ENCODE peak calls at places on chromosomes 11 and 22, in seven cellular contexts. B is GM12878, O is K562, V is HCT116, R is H1, N is NT2/D1, J is HepG2. U is an unnamed sample.

GRCh38 chr11:60942970-60943565 is 8.9 kb downstream of the SLC15A3 start:
- DNase-seq in B (no peak), O (no peak), V (no peak), R (no peak), N (no peak), J (no peak), U (no peak)

GRCh38 chr11:4466168-4466891 is 16.1 kb upstream of the OR52K1 start:
- DNase-seq in B (no peak), O (no peak), V (no peak), R (no peak), N (peak), J (no peak), U (no peak)

GRCh38 chr22:45007247-45007945 is 2.4 kb downstream of the PHF21B start:
- DNase-seq in B (no peak), O (peak), V (no peak), R (peak), N (peak), J (no peak), U (peak)

GRCh38 chr22:24421428-24421931 is 5.9 kb upstream of the ADORA2A start:
- DNase-seq in B (no peak), O (peak), V (peak), R (peak), N (no peak), J (peak), U (peak)

GRCh38 chr11:11946180-11946579 is 62.2 kb downstream of the DKK3 start:
- DNase-seq in B (no peak), O (no peak), V (no peak), R (no peak), N (no peak), J (no peak), U (no peak)

GRCh38 chr11:88415495-88415894 is 78.0 kb upstream of the CTSC start:
- DNase-seq in B (no peak), O (no peak), V (no peak), R (no peak), N (no peak), J (no peak), U (no peak)

GRCh38 chr11:45048870-45049825 is 97.3 kb upstream of the PRDM11 start:
- DNase-seq in B (no peak), O (no peak), V (no peak), R (no peak), N (no peak), J (no peak), U (peak)

GRCh38 chr11:122709042-122709760 is 53.7 kb downstream of the UBASH3B start:
- DNase-seq in B (no peak), O (no peak), V (peak), R (no peak), N (no peak), J (no peak), U (no peak)

GRCh38 chr22:39299829-39300178 is 19.6 kb downstream of the RPL3 start:
- DNase-seq in B (peak), O (no peak), V (no peak), R (no peak), N (no peak), J (no peak), U (no peak)

GRCh38 chr11:64016512-64016911 is 19.2 kb upstream of the FLRT1 start:
- DNase-seq in B (no peak), O (no peak), V (no peak), R (no peak), N (no peak), J (no peak), U (no peak)

GRCh38 chr11:36411202-36411640 is 98.9 kb downstream of the TRAF6 start:
- DNase-seq in B (peak), O (no peak), V (no peak), R (no peak), N (no peak), J (no peak), U (no peak)

GRCh38 chr11:61978703-61979661 is 11.5 kb upstream of the FTH1 start:
- DNase-seq in B (no peak), O (no peak), V (no peak), R (no peak), N (no peak), J (no peak), U (no peak)

GRCh38 chr11:64245401-64245796 is 1.3 kb downstream of the PPP1R14B start:
- DNase-seq in B (no peak), O (no peak), V (no peak), R (no peak), N (no peak), J (no peak), U (no peak)

GRCh38 chr11:135027461-135027860 is 615.4 kb upstream of the B3GAT1 start:
- DNase-seq in B (no peak), O (no peak), V (no peak), R (peak), N (peak), J (peak), U (no peak)

GRCh38 chr22:25940479-25940878 is 198.5 kb downstream of the MYO18B start:
- DNase-seq in B (no peak), O (no peak), V (no peak), R (no peak), N (no peak), J (no peak), U (no peak)

GRCh38 chr22:25939384-25939783 is 197.4 kb downstream of the MYO18B start:
- DNase-seq in B (no peak), O (no peak), V (no peak), R (no peak), N (no peak), J (no peak), U (no peak)

GRCh38 chr22:25941365-25941960 is 199.5 kb downstream of the MYO18B start:
- DNase-seq in B (no peak), O (no peak), V (no peak), R (no peak), N (no peak), J (no peak), U (no peak)

GRCh38 chr22:25942989-25943411 is 201.0 kb downstream of the MYO18B start:
- DNase-seq in B (no peak), O (no peak), V (no peak), R (no peak), N (peak), J (no peak), U (peak)

GRCh38 chr22:25942126-25942988 is 200.4 kb downstream of the MYO18B start:
- DNase-seq in B (no peak), O (no peak), V (no peak), R (no peak), N (no peak), J (no peak), U (no peak)
- TF ChIP-seq YY1 in B (no peak), O (no peak), V (no peak), R (no peak), N (no peak), J (no peak), U (no peak)

GRCh38 chr11:131855320-131855719 is 484.9 kb downstream of the NTM start:
- DNase-seq in B (no peak), O (no peak), V (no peak), R (no peak), N (no peak), J (no peak), U (no peak)

GRCh38 chr11:131854391-131854790 is 484.0 kb downstream of the NTM start:
- DNase-seq in B (no peak), O (no peak), V (no peak), R (no peak), N (no peak), J (no peak), U (no peak)

GRCh38 chr11:131864205-131864604 is 493.8 kb downstream of the NTM start:
- DNase-seq in B (no peak), O (no peak), V (no peak), R (no peak), N (no peak), J (no peak), U (peak)

GRCh38 chr11:131859811-131860210 is 489.4 kb downstream of the NTM start:
- DNase-seq in B (no peak), O (no peak), V (no peak), R (no peak), N (no peak), J (no peak), U (no peak)

DNA sequence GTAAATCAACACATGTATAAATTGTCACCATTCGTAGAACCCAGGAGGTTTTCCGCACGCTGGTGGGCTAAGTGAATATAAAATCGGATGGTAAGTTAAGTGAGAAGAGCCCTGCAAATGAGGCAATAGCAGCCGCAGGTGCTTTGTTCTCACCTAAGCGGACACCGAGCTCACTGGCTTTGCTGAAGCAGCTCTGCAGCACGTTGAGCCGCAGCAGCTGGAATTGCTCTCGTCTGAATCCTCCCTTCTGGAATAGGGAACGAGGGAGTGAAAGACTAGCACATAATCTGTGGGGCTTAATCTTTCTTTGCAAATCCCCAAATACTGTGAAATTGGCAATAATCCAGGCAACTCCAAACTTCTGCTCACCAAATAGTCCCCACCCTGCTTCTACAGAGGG is 488.1 kb downstream of the NTM start:
- DNase-seq in B (no peak), O (no peak), V (no peak), R (no peak), N (no peak), J (no peak), U (no peak)
- TF ChIP-seq YY1 in B (no peak), O (no peak), V (no peak), R (no peak), N (no peak), J (no peak), U (no peak)

DNA sequence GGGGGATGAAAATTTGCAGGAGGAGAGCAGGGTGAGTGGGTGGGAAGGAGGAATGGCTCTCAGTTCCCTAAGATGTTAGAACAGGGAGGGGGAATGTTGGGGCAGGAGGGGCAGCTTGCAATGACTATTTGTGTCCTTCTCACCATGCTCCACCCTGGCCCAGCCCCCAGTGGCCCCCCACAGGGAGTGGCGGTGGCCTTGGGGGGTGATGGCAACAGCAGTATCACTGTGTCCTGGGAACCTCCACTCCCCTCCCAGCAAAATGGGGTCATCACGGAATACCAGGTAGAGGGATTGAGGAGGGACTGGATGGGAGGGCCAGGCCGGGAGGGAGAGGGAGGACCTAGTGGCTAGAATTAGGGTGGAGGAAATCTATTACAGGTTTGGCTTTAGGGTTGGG is 10.2 kb downstream of the ROBO3 start:
- DNase-seq in B (no peak), O (no peak), V (no peak), R (no peak), N (no peak), J (no peak), U (no peak)
- TF ChIP-seq YY1 in B (no peak), O (no peak), V (no peak), R (no peak), N (no peak), J (no peak), U (no peak)

DNA sequence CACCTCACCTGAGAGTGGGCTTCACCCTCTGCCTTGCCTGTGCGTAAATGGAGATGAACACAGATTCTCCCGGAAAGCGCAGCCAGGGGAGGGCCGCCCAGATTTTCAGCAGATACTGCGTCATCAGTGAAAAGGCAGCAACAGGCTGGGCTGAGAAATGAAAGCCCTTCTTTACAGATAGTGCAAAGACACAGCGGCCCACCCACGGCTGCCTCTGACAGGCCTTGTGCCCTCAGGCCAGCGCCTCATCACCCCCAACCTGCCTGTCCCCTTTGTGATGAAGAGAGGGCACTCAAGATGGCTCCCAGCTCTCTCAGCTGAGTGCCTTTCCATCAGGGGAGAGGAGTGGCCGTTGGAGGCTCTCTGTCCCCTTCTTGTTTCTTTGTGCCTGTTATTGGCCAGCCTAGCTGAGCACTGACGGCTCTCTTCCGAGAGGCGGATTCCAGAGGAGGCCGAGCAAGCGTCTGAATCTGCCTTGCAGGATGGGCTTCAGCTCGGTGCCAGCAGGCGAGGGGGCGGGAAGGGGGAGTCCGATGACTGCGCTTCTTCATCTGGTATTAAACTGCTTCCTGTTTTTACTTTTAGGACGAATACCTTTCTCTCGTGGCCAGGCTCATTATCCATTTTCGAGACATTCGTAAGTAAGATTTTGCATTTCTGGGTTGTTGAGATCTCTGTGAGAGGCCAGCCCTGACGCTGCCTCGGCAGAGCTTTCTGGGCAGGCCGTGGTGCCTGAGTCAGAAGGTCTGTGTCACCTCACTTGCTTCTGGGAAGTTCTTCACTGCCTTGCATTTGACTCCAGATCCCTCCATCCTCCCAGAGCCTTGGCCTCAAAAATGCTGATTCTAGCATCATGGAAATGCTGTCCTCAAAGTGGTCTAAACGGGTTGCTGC is 43.7 kb downstream of the MED15 start:
- DNase-seq in B (peak), O (no peak), V (no peak), R (no peak), N (peak), J (no peak), U (no peak)
- TF ChIP-seq YY1 in B (no peak), O (no peak), V (no peak), R (peak), N (peak), J (no peak), U (no peak)

U was measured in SK-N-SH.